ENCODE peak calls at places on chromosomes 5 and 9, in ten cellular contexts. One of them, this sample, is unnamed.

GRCh38 chr5:141821430-141821925 is 56.7 kb downstream of the PCDH1 start:
- DNase-seq in CD14-positive monocyte: no peak
- DNase-seq in CD4-positive, alpha-beta T cell: no peak
- DNase-seq in effector memory CD4-positive, alpha-beta T cell: no peak
- DNase-seq in heart right ventricle: no peak
- DNase-seq in fibroblast of lung: peak; percentile 96
- DNase-seq in GM20000: no peak
- DNase-seq in stimulated activated CD4-positive, alpha-beta T cell treated with anti-CD3 and anti-CD28 coated beads, Interleukin-15, amount 100 ng/mL, for 24 hours: no peak
- DNase-seq in A673: peak; percentile 81
- DNase-seq in caudate nucleus: peak; percentile 46
- DNase-seq in this sample: peak; percentile 37

GRCh38 chr5:179732918-179733763 is 519 bp downstream of the MAML1 start:
- DNase-seq in CD14-positive monocyte: no peak
- DNase-seq in CD4-positive, alpha-beta T cell: peak; percentile 45
- DNase-seq in effector memory CD4-positive, alpha-beta T cell: peak; percentile 3
- DNase-seq in heart right ventricle: peak; percentile 23
- DNase-seq in fibroblast of lung: peak; percentile 40
- DNase-seq in GM20000: no peak
- DNase-seq in stimulated activated CD4-positive, alpha-beta T cell treated with anti-CD3 and anti-CD28 coated beads, Interleukin-15, amount 100 ng/mL, for 24 hours: peak; percentile 59
- DNase-seq in A673: peak; percentile 42
- DNase-seq in caudate nucleus: peak; percentile 41
- DNase-seq in this sample: peak; percentile 27

GRCh38 chr9:124857533-124858162 is 4.1 kb downstream of the RPL35 start:
- DNase-seq in CD14-positive monocyte: no peak
- DNase-seq in CD4-positive, alpha-beta T cell: no peak
- DNase-seq in effector memory CD4-positive, alpha-beta T cell: no peak
- DNase-seq in heart right ventricle: no peak
- DNase-seq in fibroblast of lung: no peak
- DNase-seq in GM20000: no peak
- DNase-seq in stimulated activated CD4-positive, alpha-beta T cell treated with anti-CD3 and anti-CD28 coated beads, Interleukin-15, amount 100 ng/mL, for 24 hours: no peak
- DNase-seq in A673: no peak
- DNase-seq in caudate nucleus: no peak
- DNase-seq in this sample: no peak

GRCh38 chr5:137635521-137635921 is 100.4 kb downstream of the KLHL3 start:
- DNase-seq in CD14-positive monocyte: no peak
- DNase-seq in CD4-positive, alpha-beta T cell: no peak
- DNase-seq in effector memory CD4-positive, alpha-beta T cell: no peak
- DNase-seq in heart right ventricle: no peak
- DNase-seq in fibroblast of lung: no peak
- DNase-seq in GM20000: no peak
- DNase-seq in stimulated activated CD4-positive, alpha-beta T cell treated with anti-CD3 and anti-CD28 coated beads, Interleukin-15, amount 100 ng/mL, for 24 hours: no peak
- DNase-seq in A673: no peak
- DNase-seq in caudate nucleus: no peak
- DNase-seq in this sample: no peak

GRCh38 chr5:52453176-52453575 is 334.5 kb upstream of the ITGA1 start:
- DNase-seq in CD14-positive monocyte: no peak
- DNase-seq in CD4-positive, alpha-beta T cell: no peak
- DNase-seq in effector memory CD4-positive, alpha-beta T cell: no peak
- DNase-seq in heart right ventricle: no peak
- DNase-seq in fibroblast of lung: no peak
- DNase-seq in GM20000: no peak
- DNase-seq in stimulated activated CD4-positive, alpha-beta T cell treated with anti-CD3 and anti-CD28 coated beads, Interleukin-15, amount 100 ng/mL, for 24 hours: no peak
- DNase-seq in A673: no peak
- DNase-seq in caudate nucleus: no peak
- DNase-seq in this sample: no peak

GRCh38 chr9:23160952-23161469 is 665.0 kb downstream of the ELAVL2 start:
- DNase-seq in CD14-positive monocyte: no peak
- DNase-seq in CD4-positive, alpha-beta T cell: no peak
- DNase-seq in effector memory CD4-positive, alpha-beta T cell: no peak
- DNase-seq in heart right ventricle: no peak
- DNase-seq in fibroblast of lung: no peak
- DNase-seq in GM20000: no peak
- DNase-seq in stimulated activated CD4-positive, alpha-beta T cell treated with anti-CD3 and anti-CD28 coated beads, Interleukin-15, amount 100 ng/mL, for 24 hours: no peak
- DNase-seq in A673: no peak
- DNase-seq in caudate nucleus: no peak
- DNase-seq in this sample: no peak

GRCh38 chr5:78109891-78110324 is 184.6 kb downstream of the AP3B1 start:
- DNase-seq in CD14-positive monocyte: no peak
- DNase-seq in CD4-positive, alpha-beta T cell: no peak
- DNase-seq in effector memory CD4-positive, alpha-beta T cell: no peak
- DNase-seq in heart right ventricle: no peak
- DNase-seq in fibroblast of lung: no peak
- DNase-seq in GM20000: peak; percentile 43
- DNase-seq in stimulated activated CD4-positive, alpha-beta T cell treated with anti-CD3 and anti-CD28 coated beads, Interleukin-15, amount 100 ng/mL, for 24 hours: no peak
- DNase-seq in A673: no peak
- DNase-seq in caudate nucleus: no peak
- DNase-seq in this sample: no peak

GRCh38 chr9:86632537-86632936 is 278.3 kb upstream of the TUT7 start:
- DNase-seq in CD14-positive monocyte: no peak
- DNase-seq in CD4-positive, alpha-beta T cell: no peak
- DNase-seq in effector memory CD4-positive, alpha-beta T cell: no peak
- DNase-seq in heart right ventricle: no peak
- DNase-seq in fibroblast of lung: no peak
- DNase-seq in GM20000: no peak
- DNase-seq in stimulated activated CD4-positive, alpha-beta T cell treated with anti-CD3 and anti-CD28 coated beads, Interleukin-15, amount 100 ng/mL, for 24 hours: no peak
- DNase-seq in A673: no peak
- DNase-seq in caudate nucleus: no peak
- DNase-seq in this sample: no peak

GRCh38 chr5:41924872-41925554 is at the start of gene FBXO4:
- DNase-seq in CD14-positive monocyte: peak; percentile 83
- DNase-seq in CD4-positive, alpha-beta T cell: peak; percentile 90
- DNase-seq in effector memory CD4-positive, alpha-beta T cell: peak; percentile 76
- DNase-seq in heart right ventricle: peak; percentile 85
- DNase-seq in fibroblast of lung: peak; percentile 84
- DNase-seq in GM20000: peak; percentile 85
- DNase-seq in stimulated activated CD4-positive, alpha-beta T cell treated with anti-CD3 and anti-CD28 coated beads, Interleukin-15, amount 100 ng/mL, for 24 hours: peak; percentile 92
- DNase-seq in A673: peak; percentile 90
- DNase-seq in caudate nucleus: peak; percentile 83
- DNase-seq in this sample: peak; percentile 73

GRCh38 chr9:115531410-115532130 is 413.6 kb upstream of the TNC start:
- DNase-seq in CD14-positive monocyte: no peak
- DNase-seq in CD4-positive, alpha-beta T cell: no peak
- DNase-seq in effector memory CD4-positive, alpha-beta T cell: no peak
- DNase-seq in heart right ventricle: no peak
- DNase-seq in fibroblast of lung: peak; percentile 64
- DNase-seq in GM20000: no peak
- DNase-seq in stimulated activated CD4-positive, alpha-beta T cell treated with anti-CD3 and anti-CD28 coated beads, Interleukin-15, amount 100 ng/mL, for 24 hours: no peak
- DNase-seq in A673: no peak
- DNase-seq in caudate nucleus: no peak
- DNase-seq in this sample: no peak

GRCh38 chr5:50856720-50857119 is 190.3 kb downstream of the PARP8 start:
- DNase-seq in CD14-positive monocyte: no peak
- DNase-seq in CD4-positive, alpha-beta T cell: no peak
- DNase-seq in effector memory CD4-positive, alpha-beta T cell: no peak
- DNase-seq in heart right ventricle: no peak
- DNase-seq in fibroblast of lung: no peak
- DNase-seq in GM20000: peak; percentile 34
- DNase-seq in stimulated activated CD4-positive, alpha-beta T cell treated with anti-CD3 and anti-CD28 coated beads, Interleukin-15, amount 100 ng/mL, for 24 hours: no peak
- DNase-seq in A673: no peak
- DNase-seq in caudate nucleus: no peak
- DNase-seq in this sample: no peak

GRCh38 chr5:39100301-39100850 is 26.2 kb upstream of the RICTOR start:
- DNase-seq in CD14-positive monocyte: no peak
- DNase-seq in CD4-positive, alpha-beta T cell: no peak
- DNase-seq in effector memory CD4-positive, alpha-beta T cell: no peak
- DNase-seq in heart right ventricle: no peak
- DNase-seq in fibroblast of lung: no peak
- DNase-seq in GM20000: no peak
- DNase-seq in stimulated activated CD4-positive, alpha-beta T cell treated with anti-CD3 and anti-CD28 coated beads, Interleukin-15, amount 100 ng/mL, for 24 hours: no peak
- DNase-seq in A673: no peak
- DNase-seq in caudate nucleus: no peak
- DNase-seq in this sample: no peak

GRCh38 chr5:66302344-66302743 is 158.2 kb downstream of the SREK1 start:
- DNase-seq in CD14-positive monocyte: no peak
- DNase-seq in CD4-positive, alpha-beta T cell: no peak
- DNase-seq in effector memory CD4-positive, alpha-beta T cell: no peak
- DNase-seq in heart right ventricle: no peak
- DNase-seq in fibroblast of lung: no peak
- DNase-seq in GM20000: no peak
- DNase-seq in stimulated activated CD4-positive, alpha-beta T cell treated with anti-CD3 and anti-CD28 coated beads, Interleukin-15, amount 100 ng/mL, for 24 hours: no peak
- DNase-seq in A673: no peak
- DNase-seq in caudate nucleus: no peak
- DNase-seq in this sample: no peak

GRCh38 chr9:32348289-32348688 is 36.2 kb upstream of the ACO1 start:
- DNase-seq in CD14-positive monocyte: no peak
- DNase-seq in CD4-positive, alpha-beta T cell: no peak
- DNase-seq in effector memory CD4-positive, alpha-beta T cell: no peak
- DNase-seq in heart right ventricle: no peak
- DNase-seq in fibroblast of lung: no peak
- DNase-seq in GM20000: no peak
- DNase-seq in stimulated activated CD4-positive, alpha-beta T cell treated with anti-CD3 and anti-CD28 coated beads, Interleukin-15, amount 100 ng/mL, for 24 hours: no peak
- DNase-seq in A673: no peak
- DNase-seq in caudate nucleus: no peak
- DNase-seq in this sample: no peak

GRCh38 chr9:91374939-91375338 is 13.2 kb upstream of the AUH start:
- DNase-seq in CD14-positive monocyte: no peak
- DNase-seq in CD4-positive, alpha-beta T cell: no peak
- DNase-seq in effector memory CD4-positive, alpha-beta T cell: no peak
- DNase-seq in heart right ventricle: no peak
- DNase-seq in fibroblast of lung: peak; percentile 78
- DNase-seq in GM20000: no peak
- DNase-seq in stimulated activated CD4-positive, alpha-beta T cell treated with anti-CD3 and anti-CD28 coated beads, Interleukin-15, amount 100 ng/mL, for 24 hours: no peak
- DNase-seq in A673: peak; percentile 41
- DNase-seq in caudate nucleus: no peak
- DNase-seq in this sample: no peak

GRCh38 chr9:131758972-131759647 is 19.2 kb upstream of the RAPGEF1 start:
- DNase-seq in CD14-positive monocyte: no peak
- DNase-seq in CD4-positive, alpha-beta T cell: no peak
- DNase-seq in effector memory CD4-positive, alpha-beta T cell: no peak
- DNase-seq in heart right ventricle: no peak
- DNase-seq in fibroblast of lung: no peak
- DNase-seq in GM20000: no peak
- DNase-seq in stimulated activated CD4-positive, alpha-beta T cell treated with anti-CD3 and anti-CD28 coated beads, Interleukin-15, amount 100 ng/mL, for 24 hours: no peak
- DNase-seq in A673: no peak
- DNase-seq in caudate nucleus: no peak
- DNase-seq in this sample: no peak

GRCh38 chr5:103801681-103802080 is 239.1 kb upstream of the NUDT12 start:
- DNase-seq in CD14-positive monocyte: no peak
- DNase-seq in CD4-positive, alpha-beta T cell: no peak
- DNase-seq in effector memory CD4-positive, alpha-beta T cell: no peak
- DNase-seq in heart right ventricle: no peak
- DNase-seq in fibroblast of lung: peak; percentile 8
- DNase-seq in GM20000: no peak
- DNase-seq in stimulated activated CD4-positive, alpha-beta T cell treated with anti-CD3 and anti-CD28 coated beads, Interleukin-15, amount 100 ng/mL, for 24 hours: no peak
- DNase-seq in A673: no peak
- DNase-seq in caudate nucleus: no peak
- DNase-seq in this sample: no peak

GRCh38 chr9:81588148-81588874 is 101.0 kb downstream of the TLE1 start:
- DNase-seq in CD14-positive monocyte: no peak
- DNase-seq in CD4-positive, alpha-beta T cell: no peak
- DNase-seq in effector memory CD4-positive, alpha-beta T cell: no peak
- DNase-seq in heart right ventricle: no peak
- DNase-seq in fibroblast of lung: peak; percentile 81
- DNase-seq in GM20000: no peak
- DNase-seq in stimulated activated CD4-positive, alpha-beta T cell treated with anti-CD3 and anti-CD28 coated beads, Interleukin-15, amount 100 ng/mL, for 24 hours: no peak
- DNase-seq in A673: no peak
- DNase-seq in caudate nucleus: no peak
- DNase-seq in this sample: no peak

GRCh38 chr5:64592942-64593341 is 87.1 kb downstream of the RGS7BP start:
- DNase-seq in CD14-positive monocyte: no peak
- DNase-seq in CD4-positive, alpha-beta T cell: no peak
- DNase-seq in effector memory CD4-positive, alpha-beta T cell: no peak
- DNase-seq in heart right ventricle: no peak
- DNase-seq in fibroblast of lung: no peak
- DNase-seq in GM20000: no peak
- DNase-seq in stimulated activated CD4-positive, alpha-beta T cell treated with anti-CD3 and anti-CD28 coated beads, Interleukin-15, amount 100 ng/mL, for 24 hours: no peak
- DNase-seq in A673: no peak
- DNase-seq in caudate nucleus: no peak
- DNase-seq in this sample: no peak

GRCh38 chr5:171823269-171823668 is 37.7 kb downstream of the SMIM23 start:
- DNase-seq in CD14-positive monocyte: no peak
- DNase-seq in CD4-positive, alpha-beta T cell: no peak
- DNase-seq in effector memory CD4-positive, alpha-beta T cell: no peak
- DNase-seq in heart right ventricle: no peak
- DNase-seq in fibroblast of lung: no peak
- DNase-seq in GM20000: no peak
- DNase-seq in stimulated activated CD4-positive, alpha-beta T cell treated with anti-CD3 and anti-CD28 coated beads, Interleukin-15, amount 100 ng/mL, for 24 hours: no peak
- DNase-seq in A673: no peak
- DNase-seq in caudate nucleus: no peak
- DNase-seq in this sample: no peak

GRCh38 chr5:168976311-168976893 is 324.5 kb downstream of the SLIT3 start:
- DNase-seq in CD14-positive monocyte: no peak
- DNase-seq in CD4-positive, alpha-beta T cell: no peak
- DNase-seq in effector memory CD4-positive, alpha-beta T cell: no peak
- DNase-seq in heart right ventricle: no peak
- DNase-seq in fibroblast of lung: no peak
- DNase-seq in GM20000: no peak
- DNase-seq in stimulated activated CD4-positive, alpha-beta T cell treated with anti-CD3 and anti-CD28 coated beads, Interleukin-15, amount 100 ng/mL, for 24 hours: no peak
- DNase-seq in A673: no peak
- DNase-seq in caudate nucleus: no peak
- DNase-seq in this sample: no peak

GRCh38 chr5:94793816-94794198 is 175.3 kb downstream of the SLF1 start:
- DNase-seq in CD14-positive monocyte: no peak
- DNase-seq in CD4-positive, alpha-beta T cell: no peak
- DNase-seq in effector memory CD4-positive, alpha-beta T cell: no peak
- DNase-seq in heart right ventricle: no peak
- DNase-seq in fibroblast of lung: peak; percentile 14
- DNase-seq in GM20000: peak; percentile 52
- DNase-seq in stimulated activated CD4-positive, alpha-beta T cell treated with anti-CD3 and anti-CD28 coated beads, Interleukin-15, amount 100 ng/mL, for 24 hours: no peak
- DNase-seq in A673: no peak
- DNase-seq in caudate nucleus: no peak
- DNase-seq in this sample: no peak

GRCh38 chr9:15158019-15158418 is 149.0 kb downstream of the TTC39B start:
- DNase-seq in CD14-positive monocyte: no peak
- DNase-seq in CD4-positive, alpha-beta T cell: no peak
- DNase-seq in effector memory CD4-positive, alpha-beta T cell: no peak
- DNase-seq in heart right ventricle: no peak
- DNase-seq in fibroblast of lung: no peak
- DNase-seq in GM20000: no peak
- DNase-seq in stimulated activated CD4-positive, alpha-beta T cell treated with anti-CD3 and anti-CD28 coated beads, Interleukin-15, amount 100 ng/mL, for 24 hours: no peak
- DNase-seq in A673: no peak
- DNase-seq in caudate nucleus: no peak
- DNase-seq in this sample: no peak

GRCh38 chr9:86563959-86564358 is 209.7 kb upstream of the TUT7 start:
- DNase-seq in CD14-positive monocyte: no peak
- DNase-seq in CD4-positive, alpha-beta T cell: no peak
- DNase-seq in effector memory CD4-positive, alpha-beta T cell: no peak
- DNase-seq in heart right ventricle: no peak
- DNase-seq in fibroblast of lung: no peak
- DNase-seq in GM20000: no peak
- DNase-seq in stimulated activated CD4-positive, alpha-beta T cell treated with anti-CD3 and anti-CD28 coated beads, Interleukin-15, amount 100 ng/mL, for 24 hours: no peak
- DNase-seq in A673: no peak
- DNase-seq in caudate nucleus: no peak
- DNase-seq in this sample: no peak

GRCh38 chr5:92147263-92147662 is 764.1 kb upstream of the ARRDC3 start:
- DNase-seq in CD14-positive monocyte: no peak
- DNase-seq in CD4-positive, alpha-beta T cell: no peak
- DNase-seq in effector memory CD4-positive, alpha-beta T cell: no peak
- DNase-seq in heart right ventricle: no peak
- DNase-seq in fibroblast of lung: no peak
- DNase-seq in GM20000: no peak
- DNase-seq in stimulated activated CD4-positive, alpha-beta T cell treated with anti-CD3 and anti-CD28 coated beads, Interleukin-15, amount 100 ng/mL, for 24 hours: no peak
- DNase-seq in A673: no peak
- DNase-seq in caudate nucleus: no peak
- DNase-seq in this sample: no peak

GRCh38 chr5:175471628-175472027 is 6.7 kb upstream of the SFXN1 start:
- DNase-seq in CD14-positive monocyte: no peak
- DNase-seq in CD4-positive, alpha-beta T cell: no peak
- DNase-seq in effector memory CD4-positive, alpha-beta T cell: no peak
- DNase-seq in heart right ventricle: no peak
- DNase-seq in fibroblast of lung: no peak
- DNase-seq in GM20000: no peak
- DNase-seq in stimulated activated CD4-positive, alpha-beta T cell treated with anti-CD3 and anti-CD28 coated beads, Interleukin-15, amount 100 ng/mL, for 24 hours: peak; percentile 58
- DNase-seq in A673: no peak
- DNase-seq in caudate nucleus: no peak
- DNase-seq in this sample: no peak

GRCh38 chr5:88060194-88060593 is 208.5 kb downstream of the TMEM161B start:
- DNase-seq in CD14-positive monocyte: no peak
- DNase-seq in CD4-positive, alpha-beta T cell: no peak
- DNase-seq in effector memory CD4-positive, alpha-beta T cell: no peak
- DNase-seq in heart right ventricle: no peak
- DNase-seq in fibroblast of lung: no peak
- DNase-seq in GM20000: no peak
- DNase-seq in stimulated activated CD4-positive, alpha-beta T cell treated with anti-CD3 and anti-CD28 coated beads, Interleukin-15, amount 100 ng/mL, for 24 hours: no peak
- DNase-seq in A673: no peak
- DNase-seq in caudate nucleus: no peak
- DNase-seq in this sample: no peak

GRCh38 chr5:80998590-80998979 is 38.4 kb downstream of the RASGRF2 start:
- DNase-seq in CD14-positive monocyte: no peak
- DNase-seq in CD4-positive, alpha-beta T cell: no peak
- DNase-seq in effector memory CD4-positive, alpha-beta T cell: no peak
- DNase-seq in heart right ventricle: no peak
- DNase-seq in fibroblast of lung: no peak
- DNase-seq in GM20000: no peak
- DNase-seq in stimulated activated CD4-positive, alpha-beta T cell treated with anti-CD3 and anti-CD28 coated beads, Interleukin-15, amount 100 ng/mL, for 24 hours: peak; percentile 62
- DNase-seq in A673: no peak
- DNase-seq in caudate nucleus: no peak
- DNase-seq in this sample: no peak